ENCODE peak calls at places on chromosomes 1 and 21, in seven cellular contexts. U, C, W, K, Z, N and L are unnamed samples.

GRCh38 chr1:77948841-77949424 is 29.9 kb downstream of the FUBP1 start:
- DNase-seq in K (no peak), Z (no peak), C (no peak), N (peak), W (no peak), U (peak), L (no peak)

GRCh38 chr1:234724517-234725176 is 114.7 kb upstream of the IRF2BP2 start:
- DNase-seq in W (no peak), K (peak), Z (peak), N (no peak), C (no peak), U (no peak), L (peak)

GRCh38 chr1:13663969-13664368 is 36.0 kb upstream of the PRDM2 start:
- DNase-seq in N (no peak), W (no peak), C (peak), U (no peak), Z (no peak), K (no peak), L (no peak)

GRCh38 chr1:17700981-17701870 is 53.9 kb upstream of the ACTL8 start:
- DNase-seq in K (no peak), Z (no peak), U (no peak), W (no peak), N (no peak), C (no peak), L (no peak)

GRCh38 chr1:168092566-168093355 is 44.0 kb downstream of the GPR161 start:
- DNase-seq in K (no peak), Z (no peak), C (no peak), N (peak), W (no peak), U (peak), L (no peak)

GRCh38 chr1:243447844-243448243 is 192.0 kb downstream of the SDCCAG8 start:
- DNase-seq in W (no peak), U (no peak), C (no peak), Z (no peak), K (no peak), N (no peak), L (no peak)

GRCh38 chr1:35725591-35725990 is 6.9 kb upstream of the C1orf216 start:
- DNase-seq in N (no peak), Z (no peak), U (no peak), W (no peak), K (peak), C (no peak), L (no peak)

GRCh38 chr1:13702425-13703127 is 2.6 kb downstream of the PRDM2 start:
- DNase-seq in Z (no peak), N (no peak), W (no peak), U (no peak), K (peak), C (no peak), L (no peak)

GRCh38 chr1:38082678-38083317 is 36.2 kb upstream of the POU3F1 start:
- DNase-seq in K (no peak), C (no peak), W (no peak), U (no peak), Z (no peak), N (no peak), L (no peak)

GRCh38 chr1:10338047-10338446 is 60.8 kb upstream of the PGD start:
- DNase-seq in Z (peak), W (peak), C (peak), N (peak), K (peak), U (peak), L (peak)

GRCh38 chr1:10280442-10281350 is 70.3 kb downstream of the KIF1B start:
- DNase-seq in Z (no peak), C (no peak), K (no peak), W (no peak), N (no peak), U (peak), L (no peak)

GRCh38 chr1:38045431-38046332 is 911 bp downstream of the POU3F1 start:
- DNase-seq in N (no peak), W (no peak), Z (no peak), U (peak), C (no peak), K (no peak), L (peak)

GRCh38 chr1:185245466-185245865 is 71.6 kb downstream of the IVNS1ABP start:
- DNase-seq in W (no peak), U (peak), C (no peak), Z (no peak), N (no peak), K (no peak), L (no peak)

GRCh38 chr1:19423130-19423529 is 62.2 kb downstream of the CAPZB start:
- DNase-seq in K (no peak), W (no peak), Z (no peak), N (no peak), U (no peak), C (no peak), L (no peak)

GRCh38 chr1:114482585-114482984 is 28.4 kb downstream of the TRIM33 start:
- DNase-seq in C (peak), N (peak), K (no peak), Z (no peak), U (no peak), W (no peak), L (no peak)

GRCh38 chr1:106621853-106622252 is 434.6 kb upstream of the PRMT6 start:
- DNase-seq in K (no peak), Z (no peak), U (no peak), C (no peak), N (no peak), W (no peak), L (no peak)

GRCh38 chr1:154129392-154129970 is 25.4 kb downstream of the NUP210L start:
- DNase-seq in C (peak), U (peak), N (no peak), W (no peak), Z (no peak), K (no peak), L (no peak)

GRCh38 chr1:159090566-159091546 is 14.3 kb upstream of the AIM2 start:
- DNase-seq in Z (no peak), C (peak), U (peak), W (no peak), K (no peak), N (no peak), L (no peak)

GRCh38 chr1:211713231-211713630 is 37.8 kb upstream of the NEK2 start:
- DNase-seq in U (no peak), C (no peak), Z (no peak), W (no peak), K (no peak), N (no peak), L (no peak)

GRCh38 chr21:27024971-27025370 is 58.1 kb upstream of the ADAMTS5 start:
- DNase-seq in U (no peak), C (no peak), N (no peak), W (no peak), K (no peak), Z (no peak), L (no peak)

GRCh38 chr1:1063945-1064831 is 9.9 kb downstream of the RNF223 start:
- DNase-seq in U (peak), K (peak), Z (peak), W (peak), N (peak), C (peak), L (no peak)

GRCh38 chr1:92219028-92219427 is 1.3 kb downstream of the C1orf146 start:
- DNase-seq in C (no peak), Z (no peak), N (no peak), K (no peak), W (no peak), U (no peak), L (no peak)

GRCh38 chr1:30688920-30689794 is 34.2 kb downstream of the MATN1 start:
- DNase-seq in C (no peak), K (no peak), W (no peak), U (no peak), Z (no peak), N (no peak), L (no peak)

GRCh38 chr1:117060441-117061317 is 553 bp downstream of the TTF2 start:
- DNase-seq in N (peak), K (no peak), U (peak), Z (peak), C (peak), W (no peak), L (peak)

GRCh38 chr1:231921951-231922350 is 295.4 kb downstream of the DISC1 start:
- DNase-seq in W (no peak), K (no peak), C (no peak), U (peak), Z (no peak), N (no peak), L (no peak)

GRCh38 chr1:243748706-243749283 is 101.2 kb downstream of the AKT3 start:
- DNase-seq in C (peak), K (no peak), U (peak), Z (peak), N (peak), W (no peak), L (peak)

GRCh38 chr1:112761714-112762480 is 46.8 kb upstream of the PPM1J start:
- DNase-seq in W (no peak), U (no peak), N (no peak), Z (no peak), K (no peak), C (peak), L (no peak)

GRCh38 chr1:171286032-171286705 is 27.8 kb upstream of the FMO4 start:
- DNase-seq in Z (no peak), K (no peak), C (peak), N (no peak), W (no peak), U (peak), L (no peak)

GRCh38 chr1:54543729-54544496 is 4.1 kb upstream of the ACOT11 start:
- DNase-seq in W (no peak), K (no peak), U (peak), C (peak), Z (no peak), N (no peak), L (no peak)

GRCh38 chr1:110551278-110551809 is 32.4 kb upstream of the KCNA10 start:
- DNase-seq in U (no peak), C (no peak), N (no peak), Z (no peak), W (no peak), K (no peak), L (no peak)

GRCh38 chr1:4395676-4396075 is 258.7 kb upstream of the AJAP1 start:
- DNase-seq in U (no peak), K (no peak), W (no peak), C (no peak), N (no peak), Z (no peak), L (peak)

GRCh38 chr1:8571200-8571984 is 246.0 kb downstream of the RERE start:
- DNase-seq in C (no peak), Z (no peak), N (peak), U (peak), W (peak), K (no peak), L (peak)

GRCh38 chr1:77686784-77687518 is 4.5 kb upstream of the ZZZ3 start:
- DNase-seq in Z (no peak), K (no peak), U (no peak), C (no peak), W (no peak), N (no peak), L (no peak)

GRCh38 chr1:91864017-91864700 is 21.8 kb downstream of the TGFBR3 start:
- DNase-seq in U (peak), Z (no peak), C (peak), W (no peak), K (no peak), N (no peak), L (no peak)

GRCh38 chr1:16189003-16189402 is 23.4 kb downstream of the ARHGEF19 start:
- DNase-seq in W (no peak), K (no peak), Z (no peak), U (peak), N (peak), C (no peak), L (no peak)

GRCh38 chr1:185567006-185567405 is 167.2 kb upstream of the HMCN1 start:
- DNase-seq in Z (peak), C (peak), K (peak), N (peak), U (peak), W (no peak), L (no peak)